ENCODE peak calls at places on chromosomes 11 and 22, in five cellular contexts. O, Q, P, Z and T are unnamed samples.
A peak's percentile ranks its signal among the peaks of the same experiment; 100 is the strongest.

GRCh38 chr22:45933503-45934167 is 43.3 kb downstream of the WNT7B start:
- DNase-seq in O (no peak), P (no peak), Q (no peak), Z (no peak), T (no peak)

GRCh38 chr22:17627961-17628303 is 617 bp downstream of the ATP6V1E1 start:
- DNase-seq in Q (no peak), Z (no peak), P (no peak), O (no peak), T (no peak)

GRCh38 chr11:122115520-122116343 is at the start of gene BLID:
- DNase-seq in O (no peak), P (no peak), Q (no peak), Z (peak; percentile 51), T (no peak)

GRCh38 chr11:110434952-110435779 is 5.4 kb downstream of the FDX1 start:
- DNase-seq in Q (no peak), O (no peak), P (no peak), Z (no peak), T (peak; percentile 25)

GRCh38 chr11:38226684-38227083 is 1628.6 kb upstream of the RAG2 start:
- DNase-seq in O (no peak), Q (no peak), P (no peak), Z (no peak), T (no peak)

GRCh38 chr11:125926682-125927081 is 19.2 kb upstream of the VSIG10L2 start:
- DNase-seq in Z (no peak), O (no peak), P (no peak), Q (no peak), T (no peak)

GRCh38 chr22:42937164-42937854 is 77.6 kb downstream of the PACSIN2 start:
- DNase-seq in O (no peak), Z (peak; percentile 91), P (no peak), Q (peak; percentile 39), T (peak; percentile 71)

GRCh38 chr11:6546735-6547134 is 49.7 kb downstream of the DNHD1 start:
- DNase-seq in Q (peak; percentile 2), Z (no peak), O (no peak), P (no peak), T (no peak)

GRCh38 chr22:27752771-27753170 is 48.8 kb downstream of the MN1 start:
- DNase-seq in O (no peak), Q (no peak), P (no peak), Z (peak; percentile 37), T (no peak)

GRCh38 chr11:92141159-92141558 is 83.5 kb upstream of the FAT3 start:
- DNase-seq in O (no peak), Z (no peak), P (no peak), Q (no peak), T (no peak)

GRCh38 chr11:12717851-12718291 is 43.6 kb downstream of the TEAD1 start:
- DNase-seq in Q (peak; percentile 77), P (no peak), Z (peak; percentile 78), O (no peak), T (no peak)

GRCh38 chr11:63805844-63806415 is 7.3 kb upstream of the SPINDOC start:
- DNase-seq in O (no peak), Z (no peak), Q (no peak), P (no peak), T (no peak)

GRCh38 chr22:28418063-28418462 is 261.6 kb downstream of the TTC28 start:
- DNase-seq in Q (no peak), P (no peak), O (no peak), Z (no peak), T (no peak)

GRCh38 chr22:45903355-45904149 is 73.4 kb downstream of the WNT7B start:
- DNase-seq in Z (peak; percentile 81), O (no peak), Q (no peak), P (no peak), T (no peak)

GRCh38 chr11:70078095-70078795 is at the start of gene ANO1:
- DNase-seq in P (no peak), Z (no peak), O (no peak), Q (no peak), T (no peak)

GRCh38 chr11:61332266-61332822 is 561 bp downstream of the DDB1 start:
- DNase-seq in O (no peak), P (no peak), Q (peak; percentile 18), Z (no peak), T (peak; percentile 57)

GRCh38 chr11:12893787-12894672 is 115.1 kb upstream of the RASSF10 start:
- DNase-seq in P (no peak), O (peak; percentile 12), Q (peak; percentile 69), Z (peak; percentile 49), T (peak; percentile 51)

GRCh38 chr22:43113516-43114251 is 3.1 kb downstream of the BIK start:
- DNase-seq in Z (no peak), O (no peak), P (no peak), Q (no peak), T (no peak)

GRCh38 chr22:49090853-49091135 is 736.9 kb downstream of the BRD1 start:
- DNase-seq in Q (no peak), Z (no peak), P (no peak), O (no peak), T (no peak)

GRCh38 chr11:78810489-78811090 is 235.9 kb upstream of the NARS2 start:
- DNase-seq in Q (no peak), O (no peak), P (no peak), Z (no peak), T (no peak)

GRCh38 chr11:103322861-103323260 is 213.6 kb downstream of the DYNC2H1 start:
- DNase-seq in O (no peak), Z (no peak), P (no peak), Q (no peak), T (no peak)

GRCh38 chr11:17748044-17748443 is 13.5 kb downstream of the KCNC1 start:
- DNase-seq in O (no peak), P (no peak), Q (no peak), Z (no peak), T (no peak)

GRCh38 chr11:124075841-124076571 is 34.9 kb upstream of the OR10G7 start:
- DNase-seq in Q (no peak), Z (no peak), O (no peak), P (no peak), T (peak; percentile 3)

GRCh38 chr22:44132724-44133123 is 48.0 kb upstream of the PARVG start:
- DNase-seq in P (no peak), Z (no peak), Q (no peak), O (no peak), T (no peak)

GRCh38 chr11:102429691-102430090 is 22.9 kb downstream of the TMEM123 start:
- DNase-seq in Z (no peak), Q (no peak), P (no peak), O (no peak), T (no peak)